ENCODE peak calls at places on chromosomes 3 and 15, in nine cellular contexts. K is GM06990, Z is transverse colon, R is dorsolateral prefrontal cortex, S is right lobe of liver, E is type B pancreatic cell, I is breast epithelium, H is tibial artery, G is psoas muscle. V is an unnamed sample.

GRCh38 chr3:108953700-108954099 is at the start of gene GUCA1C:
- DNase-seq in K (no peak), Z (no peak), G (no peak), H (no peak), E (no peak), S (no peak), R (no peak), I (no peak), V (no peak)

GRCh38 chr15:77185242-77185785 is 114.4 kb upstream of the TSPAN3 start:
- DNase-seq in G (no peak), Z (no peak), I (no peak), H (no peak), R (no peak), K (no peak), S (no peak), E (no peak), V (no peak)

GRCh38 chr15:70636540-70637165 is 126.7 kb downstream of the UACA start:
- DNase-seq in H (no peak), K (no peak), E (no peak), I (no peak), Z (no peak), R (no peak), G (no peak), S (no peak), V (no peak)

GRCh38 chr3:61876797-61877196 is 315.4 kb downstream of the PTPRG start:
- DNase-seq in S (no peak), Z (no peak), E (no peak), K (no peak), I (no peak), R (no peak), G (no peak), H (no peak), V (no peak)

GRCh38 chr3:51336261-51336660 is 48.8 kb upstream of the MANF start:
- DNase-seq in S (no peak), K (no peak), G (no peak), R (no peak), I (no peak), Z (no peak), E (no peak), H (no peak), V (no peak)

GRCh38 chr3:113912551-113913246 is 35.1 kb upstream of the ZDHHC23 start:
- DNase-seq in I (peak; percentile 35), H (no peak), K (peak; percentile 19), Z (peak; percentile 26), R (no peak), G (no peak), E (no peak), S (no peak), V (no peak)

GRCh38 chr3:11226042-11226370 is 46.2 kb upstream of the ATG7 start:
- DNase-seq in R (no peak), E (no peak), I (no peak), Z (peak; percentile 71), K (no peak), G (no peak), H (no peak), S (no peak), V (no peak)

GRCh38 chr3:194462936-194463335 is 23.9 kb downstream of the ATP13A3 start:
- DNase-seq in Z (no peak), E (no peak), K (no peak), H (no peak), G (no peak), I (no peak), S (no peak), R (no peak), V (no peak)

GRCh38 chr15:57355259-57355658 is 21.0 kb upstream of the CGNL1 start:
- DNase-seq in R (no peak), Z (no peak), S (no peak), K (no peak), G (no peak), E (no peak), H (no peak), I (no peak), V (no peak)

GRCh38 chr15:74735305-74735704 is 10.0 kb upstream of the CYP1A1 start:
- DNase-seq in Z (no peak), G (no peak), K (no peak), S (no peak), I (no peak), E (no peak), H (no peak), R (no peak), V (no peak)

GRCh38 chr15:92226020-92226612 is 167.6 kb upstream of the ST8SIA2 start:
- DNase-seq in Z (no peak), E (no peak), I (no peak), H (no peak), R (no peak), K (no peak), G (no peak), S (no peak), V (no peak)
- TF ChIP-seq CTCF in Z (peak; percentile 46), E (peak; percentile 63), I (no peak), H (peak; percentile 24), R (peak; percentile 73), K (peak; percentile 70), G (peak; percentile 41), S (peak; percentile 72), V (peak; percentile 35)

DNA sequence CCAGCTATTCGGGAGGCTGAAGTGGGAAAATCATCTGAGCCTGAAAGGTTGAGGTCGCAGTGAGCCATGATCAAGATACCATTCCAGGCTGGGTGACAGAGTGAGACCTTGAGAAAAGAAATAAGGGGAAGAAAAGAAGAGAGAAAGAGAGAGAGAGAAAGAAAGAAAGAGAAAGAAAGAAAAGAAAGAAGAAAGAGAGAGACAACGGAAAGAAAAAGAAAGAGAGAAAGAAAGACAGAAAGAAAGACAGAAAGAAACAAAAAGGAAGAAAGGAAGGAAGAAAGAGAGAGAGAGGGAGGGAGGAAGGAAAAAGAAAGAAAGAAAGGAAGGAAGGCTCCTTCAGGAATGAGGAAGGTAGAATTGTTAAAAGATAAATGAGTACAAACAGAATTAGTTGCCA is 84.5 kb downstream of the RPL22L1 start:
- DNase-seq in G (no peak), Z (no peak), E (no peak), I (no peak), R (no peak), S (no peak), K (no peak), H (no peak), V (no peak)
- TF ChIP-seq CTCF in G (no peak), Z (no peak), E (no peak), I (no peak), R (no peak), S (no peak), K (no peak), H (no peak), V (no peak)

GRCh38 chr3:14947886-14948608 is 664 bp downstream of the NR2C2 start:
- DNase-seq in E (peak; percentile 96), K (peak; percentile 95), H (peak; percentile 98), I (peak; percentile 96), Z (peak; percentile 98), S (peak; percentile 99), G (peak; percentile 95), R (peak; percentile 99), V (peak; percentile 99)
- TF ChIP-seq CTCF in E (no peak), K (no peak), H (no peak), I (no peak), Z (no peak), S (no peak), G (no peak), R (no peak), V (no peak)

GRCh38 chr3:143601738-143602480 is 246.4 kb downstream of the SLC9A9 start:
- DNase-seq in S (no peak), E (no peak), R (no peak), I (peak; percentile 23), K (no peak), H (no peak), Z (no peak), G (no peak), V (no peak)
- TF ChIP-seq CTCF in S (no peak), E (no peak), R (no peak), I (no peak), K (no peak), H (no peak), Z (no peak), G (no peak), V (no peak)

GRCh38 chr15:71732636-71733035 is 77.7 kb upstream of the NR2E3 start:
- DNase-seq in H (no peak), E (no peak), I (no peak), G (no peak), Z (peak; percentile 64), R (no peak), K (no peak), S (peak; percentile 72), V (no peak)

GRCh38 chr15:71729319-71729718 is 81.0 kb upstream of the NR2E3 start:
- DNase-seq in K (no peak), G (no peak), S (no peak), E (no peak), I (no peak), Z (no peak), H (no peak), R (no peak), V (no peak)

GRCh38 chr15:71733122-71733521 is 77.2 kb upstream of the NR2E3 start:
- DNase-seq in S (no peak), K (no peak), G (no peak), Z (no peak), H (no peak), I (no peak), E (no peak), R (no peak), V (no peak)

GRCh38 chr15:71735013-71735757 is 75.2 kb upstream of the NR2E3 start:
- DNase-seq in K (no peak), S (no peak), Z (no peak), E (no peak), H (no peak), R (no peak), G (no peak), I (no peak), V (no peak)

GRCh38 chr15:71730277-71731144 is 79.8 kb upstream of the NR2E3 start:
- DNase-seq in R (no peak), H (no peak), E (no peak), G (no peak), Z (peak; percentile 44), I (peak; percentile 44), K (no peak), S (no peak), V (no peak)
- TF ChIP-seq CTCF in R (peak; percentile 77), H (peak; percentile 75), E (peak; percentile 83), G (peak; percentile 79), Z (peak; percentile 78), I (peak; percentile 71), K (peak; percentile 77), S (peak; percentile 80), V (peak; percentile 84)